ENCODE peak calls at places on chromosomes 2 and 18, in eight cellular contexts. One of them, this sample, is unnamed.

GRCh38 chr2:28447943-28448737 is 47.7 kb upstream of the PLB1 start:
- DNase-seq in transverse colon: no peak
- DNase-seq in endothelial cell of umbilical vein: no peak
- DNase-seq in A549: peak
- DNase-seq in stomach: no peak
- DNase-seq in HCT116: no peak
- DNase-seq in body of pancreas: no peak
- DNase-seq in sigmoid colon: peak
- DNase-seq in this sample: no peak

GRCh38 chr18:51196811-51197660 is 445 bp downstream of the MEX3C start:
- DNase-seq in endothelial cell of umbilical vein: peak
- DNase-seq in HCT116: no peak
- DNase-seq in stomach: peak
- DNase-seq in sigmoid colon: peak
- DNase-seq in transverse colon: peak
- DNase-seq in body of pancreas: peak
- DNase-seq in A549: peak
- DNase-seq in this sample: no peak

GRCh38 chr2:169107645-169108044 is 38.3 kb downstream of the DHRS9 start:
- DNase-seq in body of pancreas: no peak
- DNase-seq in stomach: no peak
- DNase-seq in HCT116: no peak
- DNase-seq in transverse colon: no peak
- DNase-seq in endothelial cell of umbilical vein: no peak
- DNase-seq in sigmoid colon: no peak
- DNase-seq in A549: no peak
- DNase-seq in this sample: no peak

GRCh38 chr2:179579744-179580143 is 281.7 kb downstream of the ZNF385B start:
- DNase-seq in stomach: no peak
- DNase-seq in HCT116: no peak
- DNase-seq in A549: no peak
- DNase-seq in transverse colon: no peak
- DNase-seq in sigmoid colon: no peak
- DNase-seq in body of pancreas: no peak
- DNase-seq in endothelial cell of umbilical vein: no peak
- DNase-seq in this sample: no peak

GRCh38 chr2:151334082-151334815 is 23.1 kb upstream of the TNFAIP6 start:
- DNase-seq in sigmoid colon: no peak
- DNase-seq in stomach: no peak
- DNase-seq in A549: peak
- DNase-seq in body of pancreas: no peak
- DNase-seq in endothelial cell of umbilical vein: peak
- DNase-seq in HCT116: no peak
- DNase-seq in transverse colon: no peak
- DNase-seq in this sample: peak

GRCh38 chr2:53545159-53546055 is 222.2 kb upstream of the CHAC2 start:
- DNase-seq in endothelial cell of umbilical vein: no peak
- DNase-seq in stomach: no peak
- DNase-seq in A549: no peak
- DNase-seq in sigmoid colon: no peak
- DNase-seq in HCT116: no peak
- DNase-seq in transverse colon: no peak
- DNase-seq in body of pancreas: no peak
- DNase-seq in this sample: no peak

GRCh38 chr2:174588463-174588862 is 9.1 kb downstream of the WIPF1 start:
- DNase-seq in HCT116: no peak
- DNase-seq in A549: no peak
- DNase-seq in body of pancreas: no peak
- DNase-seq in stomach: no peak
- DNase-seq in sigmoid colon: no peak
- DNase-seq in transverse colon: no peak
- DNase-seq in endothelial cell of umbilical vein: no peak
- DNase-seq in this sample: no peak

GRCh38 chr2:70984576-70985282 is 6.3 kb downstream of the ANKRD53 start:
- DNase-seq in body of pancreas: peak
- DNase-seq in transverse colon: peak
- DNase-seq in endothelial cell of umbilical vein: peak
- DNase-seq in HCT116: peak
- DNase-seq in stomach: peak
- DNase-seq in A549: peak
- DNase-seq in sigmoid colon: peak
- DNase-seq in this sample: peak

GRCh38 chr2:14773696-14774095 is 141.2 kb downstream of the LRATD1 start:
- DNase-seq in sigmoid colon: no peak
- DNase-seq in A549: no peak
- DNase-seq in endothelial cell of umbilical vein: no peak
- DNase-seq in body of pancreas: no peak
- DNase-seq in stomach: no peak
- DNase-seq in HCT116: no peak
- DNase-seq in transverse colon: no peak
- DNase-seq in this sample: no peak

GRCh38 chr2:70767094-70767698 is 804 bp downstream of the ADD2 start:
- DNase-seq in HCT116: no peak
- DNase-seq in sigmoid colon: no peak
- DNase-seq in endothelial cell of umbilical vein: no peak
- DNase-seq in body of pancreas: peak
- DNase-seq in transverse colon: no peak
- DNase-seq in stomach: no peak
- DNase-seq in A549: peak
- DNase-seq in this sample: no peak

GRCh38 chr2:58638256-58638795 is 397.2 kb upstream of the FANCL start:
- DNase-seq in stomach: no peak
- DNase-seq in A549: no peak
- DNase-seq in endothelial cell of umbilical vein: peak
- DNase-seq in transverse colon: no peak
- DNase-seq in sigmoid colon: no peak
- DNase-seq in body of pancreas: no peak
- DNase-seq in HCT116: no peak
- DNase-seq in this sample: no peak

DNA sequence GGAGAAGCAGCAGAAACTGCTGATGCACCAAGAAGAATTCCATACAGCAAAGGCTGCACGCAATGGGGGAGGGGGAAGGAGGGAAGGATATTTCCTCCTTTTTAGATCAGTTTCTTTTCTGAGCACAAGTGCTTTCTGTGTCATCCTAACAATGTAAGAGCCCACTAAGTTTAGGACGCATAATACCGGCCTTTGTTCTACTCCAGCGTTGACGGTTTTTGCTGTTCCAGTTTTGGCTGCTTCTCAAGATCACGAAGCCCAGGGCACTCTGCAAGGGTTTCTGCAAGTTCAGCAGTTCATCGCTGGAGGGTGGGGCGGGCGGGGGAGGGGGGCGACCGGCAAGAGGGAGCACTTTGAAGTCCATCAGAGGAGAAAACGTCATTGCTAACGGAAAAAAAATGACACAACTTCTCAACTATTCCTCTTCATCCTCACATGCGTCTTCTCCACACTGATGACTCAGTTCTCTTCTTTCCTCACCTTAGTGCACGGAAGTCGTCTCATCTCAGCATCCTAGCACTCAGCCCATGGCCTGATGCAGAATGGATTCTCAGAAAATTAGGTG is 8.7 kb downstream of the FAM178B start:
- DNase-seq in transverse colon: no peak
- DNase-seq in endothelial cell of umbilical vein: no peak
- DNase-seq in sigmoid colon: no peak
- DNase-seq in A549: peak
- DNase-seq in body of pancreas: no peak
- DNase-seq in HCT116: peak
- DNase-seq in stomach: no peak
- DNase-seq in this sample: no peak
- H3K4me3 ChIP-seq in transverse colon: no peak
- H3K4me3 ChIP-seq in endothelial cell of umbilical vein: no peak
- H3K4me3 ChIP-seq in sigmoid colon: no peak
- H3K4me3 ChIP-seq in A549: peak
- H3K4me3 ChIP-seq in body of pancreas: no peak
- H3K4me3 ChIP-seq in HCT116: no peak
- H3K4me3 ChIP-seq in stomach: no peak
- H3K4me3 ChIP-seq in this sample: peak

GRCh38 chr2:16665746-16666452 is at the start of gene CYRIA:
- DNase-seq in transverse colon: peak
- DNase-seq in A549: no peak
- DNase-seq in body of pancreas: peak
- DNase-seq in endothelial cell of umbilical vein: no peak
- DNase-seq in sigmoid colon: peak
- DNase-seq in stomach: peak
- DNase-seq in HCT116: no peak
- DNase-seq in this sample: peak

GRCh38 chr2:16664809-16665745 is 557 bp downstream of the CYRIA start:
- DNase-seq in stomach: no peak
- DNase-seq in endothelial cell of umbilical vein: no peak
- DNase-seq in transverse colon: no peak
- DNase-seq in sigmoid colon: peak
- DNase-seq in body of pancreas: no peak
- DNase-seq in A549: no peak
- DNase-seq in HCT116: no peak
- DNase-seq in this sample: peak

GRCh38 chr2:16663121-16663905 is 2.3 kb downstream of the CYRIA start:
- DNase-seq in sigmoid colon: no peak
- DNase-seq in HCT116: no peak
- DNase-seq in A549: no peak
- DNase-seq in transverse colon: no peak
- DNase-seq in endothelial cell of umbilical vein: no peak
- DNase-seq in body of pancreas: no peak
- DNase-seq in stomach: no peak
- DNase-seq in this sample: peak

GRCh38 chr2:16662440-16662839 is 3.2 kb downstream of the CYRIA start:
- DNase-seq in A549: peak
- DNase-seq in stomach: no peak
- DNase-seq in endothelial cell of umbilical vein: peak
- DNase-seq in body of pancreas: no peak
- DNase-seq in transverse colon: no peak
- DNase-seq in HCT116: no peak
- DNase-seq in sigmoid colon: peak
- DNase-seq in this sample: peak

DNA sequence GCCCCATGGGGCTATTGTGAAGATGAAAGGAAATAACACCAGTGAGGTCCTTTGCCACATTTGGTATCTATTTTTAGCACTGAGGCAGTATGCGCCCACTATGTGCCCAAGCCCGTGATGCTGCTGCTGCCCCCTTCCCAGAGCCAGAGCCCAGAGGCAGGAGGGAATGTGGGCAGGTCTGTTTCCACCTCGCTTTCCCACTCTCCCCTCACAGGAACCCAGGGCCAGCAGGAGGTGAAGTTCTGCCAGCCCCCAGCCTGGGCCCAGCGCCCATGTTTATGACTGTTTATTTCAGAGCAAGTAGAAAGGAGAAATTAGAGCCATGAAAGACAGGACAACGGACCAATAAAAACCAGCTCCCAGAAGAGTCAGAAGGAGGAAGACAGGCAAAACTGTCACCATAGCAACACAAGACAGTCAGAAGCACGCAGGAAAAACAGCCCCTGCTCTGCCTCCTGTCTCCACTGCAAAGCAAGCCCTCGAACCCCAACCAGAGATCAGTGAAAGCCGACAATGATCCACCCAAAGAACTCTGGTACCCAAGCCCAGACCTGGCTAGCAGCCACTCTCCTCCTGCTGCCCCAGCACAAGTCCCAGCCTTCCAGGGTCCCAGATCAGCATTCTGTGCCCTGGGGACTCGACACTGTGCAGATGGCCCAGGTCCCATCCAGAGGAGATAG is 1.4 kb downstream of the CYRIA start:
- DNase-seq in HCT116: no peak
- DNase-seq in stomach: no peak
- DNase-seq in A549: peak
- DNase-seq in body of pancreas: peak
- DNase-seq in endothelial cell of umbilical vein: peak
- DNase-seq in sigmoid colon: peak
- DNase-seq in transverse colon: peak
- DNase-seq in this sample: peak
- TF ChIP-seq POLR2A in HCT116: no peak
- TF ChIP-seq POLR2A in stomach: no peak
- TF ChIP-seq POLR2A in A549: no peak
- TF ChIP-seq POLR2A in body of pancreas: peak
- TF ChIP-seq POLR2A in endothelial cell of umbilical vein: no peak
- TF ChIP-seq POLR2A in sigmoid colon: no peak
- TF ChIP-seq POLR2A in transverse colon: no peak
- TF ChIP-seq POLR2A in this sample: no peak

DNA sequence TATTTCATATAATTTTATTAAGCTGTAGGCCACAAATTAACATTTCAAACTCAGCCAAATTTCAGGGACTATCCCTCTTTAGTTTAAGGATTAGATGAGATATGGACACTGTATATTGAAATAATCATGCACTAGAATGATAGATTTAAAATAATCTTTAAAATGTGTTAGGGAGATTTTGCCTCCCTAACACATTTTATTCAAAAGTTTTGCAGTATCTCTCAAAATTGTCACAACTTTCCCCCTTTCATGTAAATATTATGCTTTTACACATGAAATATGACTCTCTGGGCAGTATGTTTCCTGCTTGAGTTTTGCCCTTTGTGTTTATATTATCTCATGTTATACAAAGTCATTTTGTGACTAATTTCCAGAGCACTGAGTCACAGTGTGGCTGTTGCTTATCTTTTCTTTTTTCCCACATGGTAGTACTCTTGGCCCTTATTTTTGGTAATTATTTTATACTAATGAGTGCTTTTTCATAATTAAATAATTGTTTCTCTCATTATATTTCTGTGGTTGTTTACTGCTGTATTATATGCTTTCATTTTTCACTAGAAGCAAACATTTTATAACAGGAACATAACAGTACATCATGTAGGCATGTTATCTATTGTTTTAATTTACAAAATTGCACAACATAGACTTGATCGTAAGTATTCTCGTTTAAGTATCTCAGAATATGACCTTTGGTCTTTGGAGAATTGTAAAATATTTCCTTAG is 1.1 kb downstream of the TFPI start:
- DNase-seq in A549: peak
- DNase-seq in body of pancreas: no peak
- DNase-seq in HCT116: no peak
- DNase-seq in sigmoid colon: no peak
- DNase-seq in stomach: no peak
- DNase-seq in endothelial cell of umbilical vein: peak
- DNase-seq in transverse colon: no peak
- DNase-seq in this sample: no peak
- H3K4me3 ChIP-seq in A549: peak
- H3K4me3 ChIP-seq in body of pancreas: peak
- H3K4me3 ChIP-seq in HCT116: peak
- H3K4me3 ChIP-seq in sigmoid colon: peak
- H3K4me3 ChIP-seq in stomach: peak
- H3K4me3 ChIP-seq in endothelial cell of umbilical vein: peak
- H3K4me3 ChIP-seq in transverse colon: peak
- H3K4me3 ChIP-seq in this sample: peak

DNA sequence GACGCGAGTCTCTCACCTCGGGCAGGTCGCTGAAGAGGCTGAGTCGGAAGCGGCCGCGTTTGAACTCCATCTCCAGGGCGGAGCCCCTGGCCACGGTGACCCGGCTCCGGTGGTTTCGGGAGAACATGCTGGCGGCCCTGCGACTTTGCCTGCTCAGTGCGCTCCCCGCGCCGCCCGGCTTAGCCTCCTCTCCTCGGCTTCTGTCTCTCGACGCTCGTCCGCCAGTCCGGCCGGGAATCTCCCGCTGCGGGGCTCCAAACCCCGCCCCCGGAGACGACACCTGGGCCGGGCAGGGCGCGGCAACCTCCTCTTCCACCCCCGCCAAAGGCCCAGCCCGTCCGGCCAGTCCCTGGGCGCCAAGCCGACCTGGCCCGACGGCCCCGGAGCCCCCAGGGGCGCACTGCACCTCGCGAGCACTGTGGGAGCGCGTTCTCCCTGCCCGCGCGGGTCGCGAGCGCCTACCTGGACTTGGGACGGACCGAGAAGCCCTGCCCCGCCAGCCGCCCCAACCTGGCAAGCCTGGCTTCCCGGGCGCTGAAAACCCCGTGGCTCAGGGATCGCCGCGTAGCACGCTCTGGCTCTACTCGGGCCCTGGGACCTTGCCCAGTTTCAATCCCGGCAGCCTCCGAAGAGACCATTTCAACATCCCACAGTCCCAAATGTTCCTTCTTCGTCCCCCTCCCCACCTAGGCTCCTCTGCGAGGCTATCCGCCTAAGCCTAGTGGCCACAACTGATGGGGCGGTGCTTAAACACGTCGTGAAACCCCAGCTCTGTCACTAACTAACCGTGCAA is at the start of gene RTKN:
- DNase-seq in stomach: peak
- DNase-seq in sigmoid colon: peak
- DNase-seq in transverse colon: peak
- DNase-seq in A549: peak
- DNase-seq in endothelial cell of umbilical vein: no peak
- DNase-seq in HCT116: peak
- DNase-seq in body of pancreas: peak
- DNase-seq in this sample: no peak
- TF ChIP-seq POLR2A in stomach: no peak
- TF ChIP-seq POLR2A in sigmoid colon: no peak
- TF ChIP-seq POLR2A in transverse colon: peak
- TF ChIP-seq POLR2A in A549: no peak
- TF ChIP-seq POLR2A in endothelial cell of umbilical vein: no peak
- TF ChIP-seq POLR2A in HCT116: no peak
- TF ChIP-seq POLR2A in body of pancreas: peak
- TF ChIP-seq POLR2A in this sample: no peak